ENCODE peak calls at places on chromosomes 4 and X, in eight cellular contexts. One of them, this sample, is unnamed.

GRCh38 chr4:165208741-165209388 is 1.5 kb downstream of the KLHL2 start:
- DNase-seq in NCI-H1105: peak; percentile 65
- DNase-seq in psoas muscle: no peak
- DNase-seq in activated T-helper 1 cell treated with anti-CD3 and anti-CD28 coated beads, Interleukin-12 subunit alpha, Interleukin-12 subunit beta, Interleukin-2, Interleukin-4 antibody, amounts not matched to agents 30 ng/mL and 10 ng/mL and 1 ng/mL, durations not matched to agents 14 hours and 24 hours and 36 hours: no peak
- DNase-seq in neural crest cell: no peak
- DNase-seq in astrocyte of the spinal cord: peak; percentile 32
- DNase-seq in breast epithelium: no peak
- DNase-seq in NCI-H2081: peak; percentile 50
- DNase-seq in this sample: no peak

GRCh38 chr4:26116057-26116456 is 202.0 kb downstream of the SMIM20 start:
- DNase-seq in NCI-H2081: no peak
- DNase-seq in astrocyte of the spinal cord: no peak
- DNase-seq in neural crest cell: no peak
- DNase-seq in activated T-helper 1 cell treated with anti-CD3 and anti-CD28 coated beads, Interleukin-12 subunit alpha, Interleukin-12 subunit beta, Interleukin-2, Interleukin-4 antibody, amounts not matched to agents 30 ng/mL and 10 ng/mL and 1 ng/mL, durations not matched to agents 14 hours and 24 hours and 36 hours: no peak
- DNase-seq in breast epithelium: no peak
- DNase-seq in NCI-H1105: no peak
- DNase-seq in psoas muscle: no peak
- DNase-seq in this sample: no peak

GRCh38 chr4:173134426-173134825 is 34.2 kb upstream of the GALNT7 start:
- DNase-seq in neural crest cell: no peak
- DNase-seq in activated T-helper 1 cell treated with anti-CD3 and anti-CD28 coated beads, Interleukin-12 subunit alpha, Interleukin-12 subunit beta, Interleukin-2, Interleukin-4 antibody, amounts not matched to agents 30 ng/mL and 10 ng/mL and 1 ng/mL, durations not matched to agents 14 hours and 24 hours and 36 hours: no peak
- DNase-seq in breast epithelium: no peak
- DNase-seq in NCI-H2081: no peak
- DNase-seq in NCI-H1105: no peak
- DNase-seq in astrocyte of the spinal cord: no peak
- DNase-seq in psoas muscle: no peak
- DNase-seq in this sample: no peak

GRCh38 chrX:435536-436122 is 48.9 kb upstream of the PPP2R3B start:
- DNase-seq in neural crest cell: no peak
- DNase-seq in psoas muscle: peak; percentile 14
- DNase-seq in NCI-H2081: no peak
- DNase-seq in breast epithelium: peak; percentile 19
- DNase-seq in NCI-H1105: no peak
- DNase-seq in astrocyte of the spinal cord: no peak
- DNase-seq in activated T-helper 1 cell treated with anti-CD3 and anti-CD28 coated beads, Interleukin-12 subunit alpha, Interleukin-12 subunit beta, Interleukin-2, Interleukin-4 antibody, amounts not matched to agents 30 ng/mL and 10 ng/mL and 1 ng/mL, durations not matched to agents 14 hours and 24 hours and 36 hours: no peak
- DNase-seq in this sample: no peak

GRCh38 chr4:120819816-120820437 is 102.6 kb downstream of the PRDM5 start:
- DNase-seq in breast epithelium: no peak
- DNase-seq in astrocyte of the spinal cord: no peak
- DNase-seq in neural crest cell: no peak
- DNase-seq in NCI-H1105: no peak
- DNase-seq in psoas muscle: no peak
- DNase-seq in NCI-H2081: no peak
- DNase-seq in activated T-helper 1 cell treated with anti-CD3 and anti-CD28 coated beads, Interleukin-12 subunit alpha, Interleukin-12 subunit beta, Interleukin-2, Interleukin-4 antibody, amounts not matched to agents 30 ng/mL and 10 ng/mL and 1 ng/mL, durations not matched to agents 14 hours and 24 hours and 36 hours: no peak
- DNase-seq in this sample: no peak

GRCh38 chr4:142405021-142405991 is 440.8 kb downstream of the INPP4B start:
- DNase-seq in NCI-H2081: no peak
- DNase-seq in neural crest cell: peak; percentile 6
- DNase-seq in astrocyte of the spinal cord: peak; percentile 85
- DNase-seq in NCI-H1105: no peak
- DNase-seq in psoas muscle: peak; percentile 47
- DNase-seq in activated T-helper 1 cell treated with anti-CD3 and anti-CD28 coated beads, Interleukin-12 subunit alpha, Interleukin-12 subunit beta, Interleukin-2, Interleukin-4 antibody, amounts not matched to agents 30 ng/mL and 10 ng/mL and 1 ng/mL, durations not matched to agents 14 hours and 24 hours and 36 hours: peak; percentile 51
- DNase-seq in breast epithelium: no peak
- DNase-seq in this sample: no peak

GRCh38 chrX:50967734-50968133 is 57.2 kb downstream of the BMP15 start:
- DNase-seq in activated T-helper 1 cell treated with anti-CD3 and anti-CD28 coated beads, Interleukin-12 subunit alpha, Interleukin-12 subunit beta, Interleukin-2, Interleukin-4 antibody, amounts not matched to agents 30 ng/mL and 10 ng/mL and 1 ng/mL, durations not matched to agents 14 hours and 24 hours and 36 hours: no peak
- DNase-seq in NCI-H2081: no peak
- DNase-seq in breast epithelium: no peak
- DNase-seq in neural crest cell: no peak
- DNase-seq in NCI-H1105: no peak
- DNase-seq in psoas muscle: no peak
- DNase-seq in astrocyte of the spinal cord: no peak
- DNase-seq in this sample: no peak

GRCh38 chr4:35771571-35771970 is 472.7 kb downstream of the ARAP2 start:
- DNase-seq in activated T-helper 1 cell treated with anti-CD3 and anti-CD28 coated beads, Interleukin-12 subunit alpha, Interleukin-12 subunit beta, Interleukin-2, Interleukin-4 antibody, amounts not matched to agents 30 ng/mL and 10 ng/mL and 1 ng/mL, durations not matched to agents 14 hours and 24 hours and 36 hours: no peak
- DNase-seq in neural crest cell: no peak
- DNase-seq in astrocyte of the spinal cord: peak; percentile 11
- DNase-seq in psoas muscle: no peak
- DNase-seq in NCI-H1105: no peak
- DNase-seq in NCI-H2081: no peak
- DNase-seq in breast epithelium: no peak
- DNase-seq in this sample: no peak

GRCh38 chr4:102640669-102641068 is 120.1 kb downstream of the MANBA start:
- DNase-seq in neural crest cell: no peak
- DNase-seq in psoas muscle: no peak
- DNase-seq in NCI-H2081: no peak
- DNase-seq in NCI-H1105: no peak
- DNase-seq in astrocyte of the spinal cord: peak; percentile 60
- DNase-seq in breast epithelium: no peak
- DNase-seq in activated T-helper 1 cell treated with anti-CD3 and anti-CD28 coated beads, Interleukin-12 subunit alpha, Interleukin-12 subunit beta, Interleukin-2, Interleukin-4 antibody, amounts not matched to agents 30 ng/mL and 10 ng/mL and 1 ng/mL, durations not matched to agents 14 hours and 24 hours and 36 hours: no peak
- DNase-seq in this sample: no peak

This sample was measured in BE2C.